ENCODE peak calls at places on chromosome 4, in five cellular contexts. N is memory B cell; H is foreskin keratinocyte; Z is mucosa of descending colon; G is activated T-cell treated with anti-CD3 and anti-CD28 coated beads, Interleukin-2, amount 50 U/mL, for 72 hours. U is an unnamed sample.

GRCh38 chr4:169099775-169100180 is 89.7 kb upstream of the CBR4 start:
- ATAC-seq in N (no peak), H (no peak), Z (peak; percentile 40), G (no peak), U (peak; percentile 69)

GRCh38 chr4:41538887-41539498 is 1.0 kb downstream of the LIMCH1 start:
- ATAC-seq in N (no peak), H (peak; percentile 81), Z (no peak), G (no peak), U (peak; percentile 40)

GRCh38 chr4:123338715-123339114 is 57.9 kb upstream of the SPRY1 start:
- ATAC-seq in N (no peak), H (no peak), Z (no peak), G (no peak), U (no peak)

GRCh38 chr4:151666501-151666900 is 94.3 kb downstream of the GATB start:
- ATAC-seq in N (no peak), H (no peak), Z (no peak), G (no peak), U (no peak)

GRCh38 chr4:181760560-181760959 is 482.6 kb upstream of the TENM3 start:
- ATAC-seq in N (no peak), H (no peak), Z (no peak), G (no peak), U (no peak)

GRCh38 chr4:143742834-143743233 is 42.4 kb upstream of the FREM3 start:
- ATAC-seq in N (no peak), H (no peak), Z (no peak), G (no peak), U (no peak)

GRCh38 chr4:24473309-24473721 is 111.0 kb downstream of the DHX15 start:
- ATAC-seq in N (no peak), H (no peak), Z (no peak), G (no peak), U (no peak)

GRCh38 chr4:1115528-1116293 is 2.3 kb upstream of the RNF212 start:
- ATAC-seq in N (no peak), H (no peak), Z (peak; percentile 53), G (no peak), U (no peak)

GRCh38 chr4:85732124-85732523 is 257.2 kb downstream of the ARHGAP24 start:
- ATAC-seq in N (no peak), H (no peak), Z (no peak), G (no peak), U (no peak)

U was measured in gastroesophageal sphincter.